ENCODE peak calls at places on chromosomes 11 and 22, in six cellular contexts. One of them, this sample, is unnamed. For H3K27me3, the result is how much of the 10 kb centered on the place peaks cover.

GRCh38 chr11:1449516-1450270 is 36.9 kb downstream of the MOB2 start:
- DNase-seq in thyroid gland: no peak
- DNase-seq in K562: no peak
- DNase-seq in heart left ventricle: no peak
- DNase-seq in HCT116: no peak
- DNase-seq in iPS DF 6.9: no peak
- DNase-seq in this sample: peak

GRCh38 chr11:67442504-67443398 is 525 bp downstream of the CORO1B start:
- DNase-seq in thyroid gland: no peak
- DNase-seq in K562: peak
- DNase-seq in heart left ventricle: no peak
- DNase-seq in HCT116: no peak
- DNase-seq in iPS DF 6.9: no peak
- DNase-seq in this sample: peak

GRCh38 chr11:2944953-2945756 is 15.9 kb upstream of the PHLDA2 start:
- DNase-seq in thyroid gland: peak
- DNase-seq in K562: no peak
- DNase-seq in heart left ventricle: peak
- DNase-seq in HCT116: no peak
- DNase-seq in iPS DF 6.9: no peak
- DNase-seq in this sample: peak

GRCh38 chr11:34909435-34909834 is 6.7 kb downstream of the APIP start:
- DNase-seq in thyroid gland: no peak
- DNase-seq in K562: no peak
- DNase-seq in heart left ventricle: no peak
- DNase-seq in HCT116: no peak
- DNase-seq in iPS DF 6.9: no peak
- DNase-seq in this sample: no peak

GRCh38 chr11:117170210-117170609 is 8.3 kb upstream of the SIDT2 start:
- DNase-seq in thyroid gland: no peak
- DNase-seq in K562: no peak
- DNase-seq in heart left ventricle: no peak
- DNase-seq in HCT116: no peak
- DNase-seq in iPS DF 6.9: no peak
- DNase-seq in this sample: no peak

GRCh38 chr11:13637125-13638119 is 31.0 kb upstream of the FAR1 start:
- DNase-seq in thyroid gland: no peak
- DNase-seq in K562: no peak
- DNase-seq in heart left ventricle: no peak
- DNase-seq in HCT116: no peak
- DNase-seq in iPS DF 6.9: no peak
- DNase-seq in this sample: no peak

GRCh38 chr11:60128376-60128775 is 39.9 kb downstream of the MS4A2 start:
- DNase-seq in thyroid gland: no peak
- DNase-seq in K562: no peak
- DNase-seq in heart left ventricle: no peak
- DNase-seq in HCT116: no peak
- DNase-seq in iPS DF 6.9: no peak
- DNase-seq in this sample: no peak

GRCh38 chr11:14414470-14415461 is 55.8 kb upstream of the RRAS2 start:
- DNase-seq in thyroid gland: no peak
- DNase-seq in K562: peak
- DNase-seq in heart left ventricle: no peak
- DNase-seq in HCT116: no peak
- DNase-seq in iPS DF 6.9: no peak
- DNase-seq in this sample: no peak

GRCh38 chr11:27621440-27622161 is 78.7 kb downstream of the BDNF start:
- DNase-seq in thyroid gland: no peak
- DNase-seq in K562: no peak
- DNase-seq in heart left ventricle: no peak
- DNase-seq in HCT116: no peak
- DNase-seq in iPS DF 6.9: no peak
- DNase-seq in this sample: no peak

GRCh38 chr11:3126901-3127691 is 38.0 kb downstream of the OSBPL5 start:
- DNase-seq in thyroid gland: peak
- DNase-seq in K562: no peak
- DNase-seq in heart left ventricle: peak
- DNase-seq in HCT116: no peak
- DNase-seq in iPS DF 6.9: no peak
- DNase-seq in this sample: peak

DNA sequence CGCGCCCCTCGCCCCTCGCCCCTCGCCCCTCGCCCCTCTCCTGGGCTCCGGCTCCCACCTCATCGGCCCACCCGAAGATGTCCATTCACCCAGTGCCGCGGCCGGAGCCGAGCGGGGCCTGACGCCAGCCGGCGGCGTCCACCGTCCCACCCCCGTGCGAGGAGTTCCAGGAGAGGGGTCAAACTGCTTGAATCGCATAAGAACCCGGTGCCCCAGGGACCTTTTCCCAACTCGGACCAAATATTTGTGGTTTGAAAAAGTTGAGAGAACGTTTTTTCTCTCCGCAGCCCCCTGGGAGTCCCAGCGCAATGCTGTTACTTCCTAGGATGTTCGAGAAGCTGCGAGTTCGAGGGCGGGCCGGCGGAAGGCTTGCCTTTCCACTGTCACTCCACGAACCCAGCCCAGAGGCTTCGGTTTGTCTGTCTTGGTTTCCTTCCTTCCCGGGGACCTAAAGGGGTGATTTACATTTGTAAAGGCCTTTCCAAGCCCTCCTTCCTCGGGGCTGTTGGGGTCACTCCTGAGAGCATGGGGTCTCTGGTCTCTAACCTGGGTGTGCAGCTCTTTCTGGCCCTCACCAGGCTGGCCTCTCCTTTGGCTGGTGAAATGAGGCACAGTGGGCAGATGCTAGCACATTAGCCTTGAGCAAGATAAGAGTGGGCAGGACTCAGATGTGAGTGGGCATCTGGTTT is 38.0 kb downstream of the ETS1 start:
- DNase-seq in thyroid gland: no peak
- DNase-seq in K562: no peak
- DNase-seq in heart left ventricle: peak
- DNase-seq in HCT116: no peak
- DNase-seq in iPS DF 6.9: no peak
- DNase-seq in this sample: peak
- H3K4me3 ChIP-seq in thyroid gland: peak
- H3K4me3 ChIP-seq in K562: no peak
- H3K4me3 ChIP-seq in heart left ventricle: peak
- H3K4me3 ChIP-seq in HCT116: no peak
- H3K4me3 ChIP-seq in iPS DF 6.9: peak
- H3K4me3 ChIP-seq in this sample: peak

DNA sequence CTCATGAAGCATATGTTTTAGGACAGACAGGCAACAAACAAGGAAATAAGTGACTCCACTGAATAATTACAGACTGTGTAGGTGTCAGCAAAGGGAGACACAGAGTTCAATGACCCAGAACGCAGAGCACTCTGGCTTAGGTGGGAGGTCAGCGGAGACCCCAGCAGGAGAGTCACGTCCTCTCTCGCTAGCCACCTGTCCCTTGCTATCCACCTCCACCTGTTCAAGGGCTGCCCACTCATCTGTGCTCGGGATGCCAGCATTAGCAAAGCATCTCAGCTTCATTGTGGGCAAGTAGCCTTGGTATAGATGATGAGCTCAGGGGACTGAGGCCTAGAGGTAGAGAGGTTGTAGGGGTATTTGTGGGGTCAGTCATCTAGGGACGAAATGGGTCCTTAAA is 21.8 kb upstream of the ATXN10 start:
- DNase-seq in thyroid gland: no peak
- DNase-seq in K562: no peak
- DNase-seq in heart left ventricle: no peak
- DNase-seq in HCT116: no peak
- DNase-seq in iPS DF 6.9: no peak
- DNase-seq in this sample: no peak
- H3K27me3 ChIP-seq in thyroid gland: under half
- H3K27me3 ChIP-seq in K562: half or more
- H3K27me3 ChIP-seq in heart left ventricle: under half
- H3K27me3 ChIP-seq in HCT116: under half
- H3K27me3 ChIP-seq in iPS DF 6.9: under half
- H3K27me3 ChIP-seq in this sample: under half

GRCh38 chr11:65488273-65489058 is 10.4 kb upstream of the MALAT1 start:
- DNase-seq in thyroid gland: peak
- DNase-seq in K562: peak
- DNase-seq in heart left ventricle: no peak
- DNase-seq in HCT116: no peak
- DNase-seq in iPS DF 6.9: no peak
- DNase-seq in this sample: no peak
- H3K4me3 ChIP-seq in thyroid gland: peak
- H3K4me3 ChIP-seq in K562: no peak
- H3K4me3 ChIP-seq in heart left ventricle: peak
- H3K4me3 ChIP-seq in HCT116: peak
- H3K4me3 ChIP-seq in iPS DF 6.9: no peak
- H3K4me3 ChIP-seq in this sample: no peak

GRCh38 chr11:17024924-17025323 is 10.7 kb upstream of the PLEKHA7 start:
- DNase-seq in thyroid gland: no peak
- DNase-seq in K562: no peak
- DNase-seq in heart left ventricle: no peak
- DNase-seq in HCT116: no peak
- DNase-seq in iPS DF 6.9: no peak
- DNase-seq in this sample: no peak
- H3K27me3 ChIP-seq in thyroid gland: under half
- H3K27me3 ChIP-seq in K562: under half
- H3K27me3 ChIP-seq in heart left ventricle: under half
- H3K27me3 ChIP-seq in HCT116: under half
- H3K27me3 ChIP-seq in iPS DF 6.9: under half
- H3K27me3 ChIP-seq in this sample: under half

DNA sequence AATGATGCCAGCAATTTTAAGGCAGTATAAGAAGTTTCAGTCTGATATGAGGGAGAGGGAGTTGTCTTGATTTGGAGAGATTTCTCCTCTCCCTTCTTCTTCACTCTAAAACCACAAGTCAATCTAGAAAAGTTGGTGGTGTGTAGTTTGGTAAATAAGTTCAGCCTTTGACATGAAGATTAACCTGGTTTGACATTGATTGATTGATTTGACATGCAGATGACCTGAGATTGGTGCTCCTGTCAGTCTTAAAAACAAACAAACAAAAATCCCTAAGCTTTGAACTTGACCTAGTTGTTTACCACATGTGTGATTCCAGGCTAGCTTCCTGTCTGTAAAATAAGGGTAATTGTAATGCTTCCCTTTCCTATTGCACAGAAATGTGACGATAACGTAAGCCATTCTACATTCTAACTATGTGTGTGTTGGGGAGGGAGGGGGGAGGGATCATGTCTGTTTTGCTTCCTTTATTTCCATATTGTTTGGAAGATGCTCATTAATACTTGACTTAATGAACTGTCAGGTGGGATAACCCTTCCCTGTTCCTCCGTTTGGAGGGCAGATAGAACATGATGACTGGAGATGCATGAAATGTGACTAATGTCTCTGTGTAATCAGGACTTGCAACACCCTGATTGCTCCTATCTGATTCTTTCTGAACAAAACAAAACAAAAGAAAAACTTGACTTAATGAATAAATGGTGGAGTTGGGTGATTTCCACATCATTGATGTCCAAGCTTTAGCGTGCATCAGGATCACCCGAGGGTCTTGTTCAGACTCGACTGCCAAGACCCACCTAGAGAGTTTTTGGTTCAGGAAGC is 106.0 kb upstream of the CLMP start:
- DNase-seq in thyroid gland: no peak
- DNase-seq in K562: peak
- DNase-seq in heart left ventricle: no peak
- DNase-seq in HCT116: peak
- DNase-seq in iPS DF 6.9: no peak
- DNase-seq in this sample: no peak
- H3K4me3 ChIP-seq in thyroid gland: peak
- H3K4me3 ChIP-seq in K562: no peak
- H3K4me3 ChIP-seq in heart left ventricle: peak
- H3K4me3 ChIP-seq in HCT116: peak
- H3K4me3 ChIP-seq in iPS DF 6.9: no peak
- H3K4me3 ChIP-seq in this sample: no peak

This sample was measured in H7.